ENCODE peak calls at places on chromosome 12, in eight cellular contexts. G is AG04450; Z is activated T-helper 9 cell treated with anti-CD3 and anti-CD28 coated beads, Interleukin-2, amount 50 U/mL, for 16 hours; P is amniotic stem cell; L is HEK293T; I is ovary; Q is SK-N-SH; H is stimulated activated CD4-positive, alpha-beta T cell treated with anti-CD3 and anti-CD28 coated beads, Interleukin-2, amount 100 ng/mL, for 24 hours. E is an unnamed sample.

GRCh38 chr12:47039079-47039478 is 40.3 kb upstream of the PCED1B start:
- DNase-seq in Z (no peak), I (no peak), P (no peak), L (no peak), G (no peak), Q (no peak), H (no peak), E (no peak)

GRCh38 chr12:113569841-113570240 is 98.2 kb upstream of the LHX5 start:
- DNase-seq in I (no peak), L (no peak), G (no peak), P (no peak), H (no peak), Q (no peak), Z (no peak), E (no peak)

GRCh38 chr12:76183459-76184186 is 99.1 kb upstream of the NAP1L1 start:
- DNase-seq in G (peak), P (peak), H (peak), Z (peak), Q (no peak), I (no peak), L (no peak), E (no peak)

GRCh38 chr12:6444704-6445688 is at the start of gene CD27:
- DNase-seq in Q (no peak), I (no peak), G (no peak), Z (no peak), H (no peak), L (no peak), P (no peak), E (no peak)

GRCh38 chr12:51482808-51483532 is 58.3 kb downstream of the SLC4A8 start:
- DNase-seq in G (no peak), Z (no peak), I (no peak), L (no peak), P (no peak), H (peak), Q (no peak), E (no peak)

GRCh38 chr12:93183940-93184663 is 193.6 kb upstream of the NUDT4 start:
- DNase-seq in L (no peak), Q (peak), H (no peak), I (peak), Z (no peak), G (no peak), P (no peak), E (no peak)

GRCh38 chr12:6780573-6780972 is 8.3 kb downstream of the LAG3 start:
- DNase-seq in L (no peak), P (no peak), G (no peak), I (no peak), Q (no peak), Z (no peak), H (no peak), E (no peak)

GRCh38 chr12:69401940-69402339 is 42.4 kb downstream of the YEATS4 start:
- DNase-seq in Q (no peak), L (no peak), I (no peak), Z (no peak), G (no peak), H (no peak), P (no peak), E (no peak)

GRCh38 chr12:79737875-79738718 is 47.3 kb upstream of the PAWR start:
- DNase-seq in Z (no peak), L (peak), H (peak), G (no peak), Q (peak), I (peak), P (peak), E (no peak)

GRCh38 chr12:46933947-46934346 is 108.2 kb upstream of the SLC38A4 start:
- DNase-seq in Q (no peak), H (no peak), G (no peak), Z (no peak), I (no peak), L (peak), P (peak), E (no peak)

GRCh38 chr12:16241346-16241745 is 36.1 kb downstream of the SLC15A5 start:
- DNase-seq in P (no peak), L (no peak), G (no peak), H (no peak), I (no peak), Z (no peak), Q (no peak), E (no peak)

E was measured in T-helper 22 cell.